ENCODE peak calls at places on chromosomes 1 and 21, in ten cellular contexts. H, P, L, U, K, E, R, X, F and J are unnamed samples.

GRCh38 chr1:93399781-93400180 is 48.1 kb upstream of the FNBP1L start:
- DNase-seq in U (no peak), L (no peak), R (no peak), K (no peak), X (no peak), E (peak; percentile 87), F (no peak), H (no peak), P (no peak), J (no peak)

GRCh38 chr1:23101891-23102688 is 66.6 kb downstream of the LUZP1 start:
- DNase-seq in E (no peak), U (peak; percentile 43), L (peak; percentile 25), R (no peak), K (no peak), H (peak; percentile 56), F (no peak), P (no peak), X (no peak), J (no peak)

GRCh38 chr21:25733859-25734653 is 648 bp downstream of the ATP5PF start:
- DNase-seq in P (no peak), K (no peak), H (peak; percentile 39), U (peak; percentile 36), F (peak; percentile 52), R (peak; percentile 40), L (no peak), X (peak; percentile 56), E (peak; percentile 10), J (no peak)

GRCh38 chr1:93080424-93080823 is 1.3 kb downstream of the MTF2 start:
- DNase-seq in P (no peak), K (no peak), E (peak; percentile 80), L (no peak), R (peak; percentile 83), X (peak; percentile 48), U (peak; percentile 72), H (peak; percentile 84), F (no peak), J (no peak)

GRCh38 chr1:243638186-243638585 is 211.9 kb downstream of the AKT3 start:
- DNase-seq in U (no peak), L (no peak), K (no peak), H (no peak), X (no peak), F (no peak), P (no peak), R (no peak), E (no peak), J (no peak)

GRCh38 chr1:154174654-154175053 is 17.2 kb downstream of the TPM3 start:
- DNase-seq in K (no peak), E (no peak), H (no peak), F (no peak), R (no peak), P (no peak), X (no peak), L (no peak), U (no peak), J (no peak)

GRCh38 chr1:24895511-24895910 is 34.6 kb downstream of the RUNX3 start:
- DNase-seq in K (no peak), F (no peak), P (no peak), X (no peak), L (no peak), R (no peak), E (no peak), U (no peak), H (no peak), J (no peak)

GRCh38 chr1:193709607-193710006 is 523.2 kb upstream of the B3GALT2 start:
- DNase-seq in E (peak; percentile 37), U (no peak), X (no peak), F (no peak), H (no peak), R (no peak), L (no peak), P (no peak), K (no peak), J (no peak)

GRCh38 chr1:3072178-3072947 is 3.4 kb downstream of the PRDM16 start:
- DNase-seq in H (no peak), F (peak; percentile 35), X (peak; percentile 45), U (peak; percentile 9), E (no peak), K (no peak), P (no peak), L (peak; percentile 17), R (no peak), J (no peak)

GRCh38 chr1:3071507-3072177 is 2.6 kb downstream of the PRDM16 start:
- DNase-seq in R (no peak), U (no peak), P (no peak), L (peak; percentile 14), F (peak; percentile 41), H (no peak), K (no peak), X (no peak), E (no peak), J (no peak)

GRCh38 chr1:3069491-3070303 is 694 bp downstream of the PRDM16 start:
- DNase-seq in K (peak; percentile 87), E (peak; percentile 67), X (peak; percentile 88), U (peak; percentile 63), R (no peak), P (peak; percentile 30), F (no peak), L (peak; percentile 31), H (peak; percentile 75), J (peak; percentile 68)

GRCh38 chr1:3070304-3070653 is 1.3 kb downstream of the PRDM16 start:
- DNase-seq in E (no peak), H (no peak), P (no peak), U (no peak), R (no peak), L (no peak), K (no peak), F (no peak), X (no peak), J (no peak)

GRCh38 chr1:3070654-3071506 is 1.9 kb downstream of the PRDM16 start:
- DNase-seq in R (no peak), L (peak; percentile 26), P (no peak), X (peak; percentile 36), U (no peak), E (no peak), H (no peak), K (peak; percentile 77), F (peak; percentile 33), J (no peak)
- H3K4me3 ChIP-seq in R (no peak overlapping the region), L (peak overlapping the region; percentile 75), P (peak overlapping the region; percentile 67), X (peak overlapping the region; percentile 82), U (peak overlapping the region; percentile 49), E (no peak overlapping the region), H (no peak overlapping the region), K (no peak overlapping the region), F (peak overlapping the region; percentile 11), J (peak overlapping the region; percentile 54)

GRCh38 chr1:62724430-62724829 is 36.2 kb upstream of the DOCK7 start:
- DNase-seq in R (no peak), H (no peak), U (no peak), F (no peak), K (no peak), X (no peak), E (no peak), P (no peak), L (no peak), J (no peak)

GRCh38 chr1:62725981-62726588 is 37.9 kb upstream of the DOCK7 start:
- DNase-seq in R (no peak), L (no peak), P (no peak), H (no peak), U (peak; percentile 18), F (no peak), X (no peak), K (no peak), E (no peak), J (no peak)

GRCh38 chr1:62725255-62725654 is 37.1 kb upstream of the DOCK7 start:
- DNase-seq in P (no peak), E (no peak), R (no peak), H (peak; percentile 65), X (no peak), F (no peak), U (peak; percentile 84), L (no peak), K (no peak), J (no peak)

GRCh38 chr1:62722796-62723195 is 34.6 kb upstream of the DOCK7 start:
- DNase-seq in U (no peak), L (no peak), H (no peak), X (no peak), R (no peak), E (no peak), F (no peak), K (no peak), P (no peak), J (no peak)

DNA sequence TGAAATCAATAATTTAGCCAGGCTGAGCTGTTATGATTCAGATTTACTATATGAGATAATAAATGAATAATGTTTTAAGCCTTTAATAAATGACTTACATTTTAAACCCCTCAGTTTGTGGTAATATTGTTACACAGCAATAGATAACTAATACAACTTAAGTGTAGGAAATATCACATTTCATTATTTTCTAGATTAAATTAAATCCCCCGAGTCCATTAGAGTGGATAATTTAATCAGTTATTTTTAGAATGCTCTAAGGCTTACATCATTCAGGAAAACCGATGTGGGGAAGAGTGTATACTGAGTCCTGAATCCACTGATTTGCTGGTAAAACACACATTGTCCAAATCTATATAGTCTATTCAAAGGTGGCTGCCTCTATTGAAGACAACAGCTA is 35.7 kb upstream of the DOCK7 start:
- DNase-seq in P (no peak), K (no peak), L (no peak), H (no peak), R (no peak), X (no peak), U (no peak), E (no peak), F (no peak), J (no peak)
- H3K27ac ChIP-seq in P (peak overlapping the region; percentile 65), K (no peak overlapping the region), L (no peak overlapping the region), H (no peak overlapping the region), R (no peak overlapping the region), X (no peak overlapping the region), U (no peak overlapping the region), E (no peak overlapping the region), F (no peak overlapping the region), J (no peak overlapping the region)

DNA sequence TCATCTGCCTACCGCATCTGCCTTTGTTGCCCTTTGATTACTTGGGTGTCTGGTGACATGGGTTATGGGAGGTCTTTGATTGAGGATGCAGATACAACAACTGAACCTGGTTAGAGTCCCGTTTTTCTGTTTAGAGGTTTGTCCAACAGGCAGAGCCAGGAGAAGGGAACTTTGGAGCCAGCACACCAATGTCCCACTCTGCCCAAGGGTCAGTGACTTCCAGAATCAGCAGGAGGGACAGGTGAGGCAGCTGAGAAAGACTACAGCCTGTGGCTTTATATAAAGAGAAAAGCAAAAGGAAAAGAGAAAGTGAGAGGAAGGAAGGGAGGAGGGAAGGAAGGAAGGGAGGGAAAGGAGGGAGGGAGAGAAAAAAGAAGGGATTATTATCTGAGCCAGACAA is 101.5 kb upstream of the ZNF644 start:
- DNase-seq in K (no peak), L (no peak), X (no peak), F (no peak), P (no peak), U (no peak), R (no peak), H (no peak), E (no peak), J (no peak)
- H3K4me3 ChIP-seq in K (no peak overlapping the region), L (no peak overlapping the region), X (no peak overlapping the region), F (no peak overlapping the region), P (no peak overlapping the region), U (no peak overlapping the region), R (no peak overlapping the region), H (no peak overlapping the region), E (no peak overlapping the region), J (no peak overlapping the region)

DNA sequence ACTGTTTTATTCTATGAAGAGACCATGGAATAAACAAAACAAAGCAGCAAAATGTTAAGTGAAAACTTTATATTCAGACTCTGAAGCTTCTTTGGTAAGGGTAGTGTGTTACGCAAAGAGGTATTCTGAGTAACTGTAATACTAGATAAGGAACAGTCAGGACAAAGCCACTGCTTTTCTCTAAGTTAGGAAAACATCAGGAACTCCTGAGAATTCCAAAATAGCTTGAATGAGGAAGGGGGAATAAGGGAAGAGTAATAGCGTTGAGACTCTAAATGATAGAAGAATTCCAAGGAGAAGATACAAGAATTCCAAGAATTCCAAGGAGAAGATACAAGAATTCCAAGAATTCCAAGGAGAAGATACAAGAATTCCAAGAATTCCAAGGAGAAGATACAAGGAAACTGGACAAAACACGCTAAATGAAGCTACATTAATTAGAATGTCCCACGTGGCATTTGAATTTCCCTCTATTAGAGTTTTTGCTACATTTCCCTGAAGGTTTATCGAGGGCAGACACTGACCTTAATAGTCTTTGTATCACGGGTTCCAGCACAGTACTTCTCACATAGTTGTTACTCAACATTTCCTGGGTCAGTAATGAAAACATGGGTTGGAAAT is 71.5 kb downstream of the SMYD3 start:
- DNase-seq in U (no peak), R (no peak), K (no peak), F (no peak), E (peak; percentile 84), L (no peak), P (no peak), H (no peak), X (no peak), J (no peak)
- H3K27ac ChIP-seq in U (no peak overlapping the region), R (no peak overlapping the region), K (no peak overlapping the region), F (no peak overlapping the region), E (no peak overlapping the region), L (no peak overlapping the region), P (no peak overlapping the region), H (no peak overlapping the region), X (no peak overlapping the region), J (no peak overlapping the region)